ENCODE peak calls at places on chromosomes 11 and 22, in seven cellular contexts. U is memory B cell; Z is C1 segment of cervical spinal cord; V is pulmonary artery endothelial cell; I is CD8-positive, alpha-beta memory T cell; Y is T-cell; B is occipital lobe. R is an unnamed sample.

GRCh38 chr11:7538023-7538422 is 24.2 kb downstream of the PPFIBP2 start:
- DNase-seq in B (no peak), Y (no peak), Z (no peak), U (no peak), V (no peak), I (no peak), R (no peak)

GRCh38 chr22:35783943-35784614 is 66.4 kb downstream of the APOL5 start:
- DNase-seq in Y (no peak), Z (no peak), V (no peak), U (no peak), I (no peak), B (no peak), R (no peak)

GRCh38 chr11:126282742-126283591 is at the start of gene TIRAP:
- DNase-seq in I (peak; percentile 81), Z (peak; percentile 50), Y (peak; percentile 61), B (peak; percentile 30), V (no peak), U (peak; percentile 48), R (peak; percentile 61)

GRCh38 chr22:46053563-46054090 is 76.7 kb upstream of the WNT7B start:
- DNase-seq in U (peak; percentile 51), I (peak; percentile 77), Y (no peak), B (peak; percentile 81), Z (peak; percentile 89), V (no peak), R (no peak)

GRCh38 chr11:60208951-60209350 is 26.1 kb upstream of the MS4A6A start:
- DNase-seq in V (no peak), I (no peak), Z (no peak), B (no peak), Y (no peak), U (no peak), R (no peak)

GRCh38 chr11:64245797-64246623 is 733 bp downstream of the PPP1R14B start:
- DNase-seq in B (no peak), Z (peak; percentile 27), U (no peak), Y (no peak), V (no peak), I (peak; percentile 84), R (no peak)

GRCh38 chr11:629237-629583 is 2.2 kb upstream of the SCT start:
- DNase-seq in Y (no peak), V (no peak), Z (no peak), I (no peak), B (no peak), U (no peak), R (no peak)

GRCh38 chr11:45607995-45608394 is 57.4 kb downstream of the CHST1 start:
- DNase-seq in I (no peak), Y (no peak), B (no peak), V (no peak), Z (no peak), U (no peak), R (no peak)

GRCh38 chr11:107710301-107710700 is 1.6 kb downstream of the SLN start:
- DNase-seq in V (no peak), Y (no peak), I (no peak), B (no peak), Z (no peak), U (no peak), R (no peak)

GRCh38 chr11:76510060-76511047 is 65.5 kb downstream of the EMSY start:
- DNase-seq in B (no peak), U (no peak), V (no peak), Z (no peak), Y (no peak), I (no peak), R (no peak)

GRCh38 chr11:16986434-16987204 is 27.6 kb downstream of the PLEKHA7 start:
- DNase-seq in Z (no peak), B (no peak), Y (peak; percentile 23), I (peak; percentile 72), U (peak; percentile 32), V (no peak), R (no peak)

GRCh38 chr11:16979708-16980622 is 34.2 kb downstream of the PLEKHA7 start:
- DNase-seq in B (no peak), U (no peak), Y (no peak), V (no peak), Z (no peak), I (no peak), R (no peak)

GRCh38 chr11:69073445-69073844 is 24.7 kb downstream of the TPCN2 start:
- DNase-seq in I (no peak), U (no peak), B (no peak), V (no peak), Y (no peak), Z (no peak), R (no peak)

GRCh38 chr22:46652081-46652929 is 32.1 kb downstream of the GRAMD4 start:
- DNase-seq in Y (no peak), I (no peak), B (no peak), U (no peak), Z (no peak), V (no peak), R (no peak)

GRCh38 chr11:70503201-70503877 is 105.0 kb downstream of the CTTN start:
- DNase-seq in Z (no peak), V (no peak), Y (no peak), B (no peak), I (peak; percentile 12), U (no peak), R (peak; percentile 14)

GRCh38 chr11:95318459-95318858 is 87.5 kb upstream of the SESN3 start:
- DNase-seq in V (no peak), Y (no peak), Z (no peak), U (no peak), B (no peak), I (no peak), R (no peak)

GRCh38 chr11:118622376-118623290 is 15.2 kb downstream of the PHLDB1 start:
- DNase-seq in Y (no peak), Z (peak; percentile 67), I (no peak), B (peak; percentile 42), V (no peak), U (no peak), R (no peak)

GRCh38 chr11:109048098-109048497 is 373.9 kb upstream of the C11orf87 start:
- DNase-seq in Y (no peak), B (no peak), V (no peak), Z (no peak), I (no peak), U (no peak), R (no peak)